ENCODE peak calls at places on chromosomes 6 and 20, in six cellular contexts. O is heart left ventricle, P is cardiac muscle cell, T is tibial nerve, R is lower lobe of right lung, K is right atrium auricular region. S is an unnamed sample. For H3K36me3, the result is how much of the 10 kb centered on the place peaks cover.

GRCh38 chr6:160198577-160199211 is 59.9 kb downstream of the SLC22A2 start:
- DNase-seq in K (no peak), P (no peak), O (no peak), R (no peak), T (no peak), S (no peak)

GRCh38 chr6:29728173-29728879 is 5.1 kb downstream of the HLA-F start:
- DNase-seq in K (no peak), P (no peak), R (no peak), T (no peak), O (no peak), S (peak)

GRCh38 chr6:46983007-46983411 is 59.1 kb downstream of the ADGRF1 start:
- DNase-seq in O (no peak), R (no peak), K (no peak), P (no peak), T (no peak), S (no peak)

GRCh38 chr20:7147220-7147601 is 379.7 kb downstream of the BMP2 start:
- DNase-seq in T (peak), O (peak), R (no peak), P (no peak), K (no peak), S (no peak)

GRCh38 chr20:60009826-60010616 is 51.8 kb downstream of the CDH26 start:
- DNase-seq in O (no peak), T (no peak), R (no peak), K (no peak), P (peak), S (no peak)

GRCh38 chr6:78243519-78243918 is 590.7 kb downstream of the MEI4 start:
- DNase-seq in P (no peak), O (no peak), T (no peak), K (no peak), R (no peak), S (no peak)

GRCh38 chr6:2979819-2980464 is 8.6 kb upstream of the SERPINB6 start:
- DNase-seq in T (no peak), O (no peak), R (no peak), P (no peak), K (no peak), S (no peak)

GRCh38 chr6:72524011-72524645 is 97.7 kb upstream of the KCNQ5 start:
- DNase-seq in R (no peak), K (no peak), O (no peak), P (no peak), T (no peak), S (no peak)

GRCh38 chr6:169846286-169847056 is 95.0 kb downstream of the ERMARD start:
- DNase-seq in T (no peak), P (no peak), O (no peak), K (no peak), R (no peak), S (no peak)

GRCh38 chr6:93721386-93722048 is 302.2 kb upstream of the EPHA7 start:
- DNase-seq in K (no peak), T (no peak), P (peak), O (no peak), R (no peak), S (no peak)

GRCh38 chr20:41169791-41170351 is 32.5 kb downstream of the PLCG1 start:
- DNase-seq in R (no peak), K (no peak), P (no peak), O (no peak), T (no peak), S (no peak)

GRCh38 chr6:108565893-108566292 is 5.2 kb downstream of the FOXO3 start:
- DNase-seq in R (no peak), O (peak), T (peak), K (peak), P (no peak), S (no peak)

GRCh38 chr6:39362487-39362865 is 40.0 kb upstream of the KCNK16 start:
- DNase-seq in O (no peak), T (no peak), R (no peak), P (no peak), K (no peak), S (no peak)

GRCh38 chr6:139133272-139133671 is 1.6 kb upstream of the HECA start:
- DNase-seq in O (no peak), K (no peak), T (no peak), P (no peak), R (no peak), S (no peak)

GRCh38 chr6:42251500-42251899 is 33.8 kb upstream of the MRPS10 start:
- DNase-seq in P (no peak), T (no peak), R (no peak), K (no peak), O (no peak), S (no peak)

GRCh38 chr6:7821426-7821825 is 89.2 kb downstream of the TXNDC5 start:
- DNase-seq in K (no peak), P (no peak), O (no peak), R (no peak), T (no peak), S (no peak)

GRCh38 chr20:23269954-23270353 is 80.6 kb upstream of the NXT1 start:
- DNase-seq in K (no peak), R (no peak), O (no peak), P (no peak), T (no peak), S (no peak)

GRCh38 chr20:31640259-31640658 is 2.5 kb downstream of the COX4I2 start:
- DNase-seq in K (no peak), P (no peak), T (no peak), O (no peak), R (no peak), S (no peak)

GRCh38 chr20:31643522-31643921 is 5.8 kb downstream of the COX4I2 start:
- DNase-seq in T (no peak), O (no peak), P (no peak), R (no peak), K (no peak), S (no peak)

GRCh38 chr20:31638816-31639215 is 1.1 kb downstream of the COX4I2 start:
- DNase-seq in O (no peak), P (no peak), R (no peak), T (no peak), K (no peak), S (no peak)

GRCh38 chr20:31642837-31643236 is 5.1 kb downstream of the COX4I2 start:
- DNase-seq in P (no peak), R (no peak), T (no peak), O (no peak), K (no peak), S (no peak)

DNA sequence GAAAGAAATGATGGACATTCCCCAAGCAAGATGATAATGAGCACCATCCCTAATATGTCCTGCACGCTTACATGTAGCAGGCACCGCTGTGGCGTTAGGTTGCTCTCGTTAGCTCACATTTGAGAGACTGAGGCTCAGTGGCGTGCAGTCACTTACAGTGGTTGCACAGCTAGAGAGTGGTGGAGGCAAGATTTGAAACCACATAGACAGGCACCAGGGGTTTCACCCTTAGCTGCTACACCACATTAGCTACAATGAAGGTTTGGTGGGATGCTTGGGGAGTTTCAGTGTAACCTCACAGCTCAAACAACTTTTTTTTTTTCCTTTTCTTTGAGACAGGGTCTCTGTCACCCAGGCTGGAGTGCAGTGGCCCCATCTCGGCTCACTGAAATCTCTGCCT is 3.7 kb downstream of the COX4I2 start:
- DNase-seq in P (no peak), R (no peak), O (no peak), T (no peak), K (no peak), S (no peak)
- H3K27ac ChIP-seq in P (no peak), R (no peak), O (no peak), T (no peak), K (no peak), S (no peak)

GRCh38 chr20:34090645-34091044 is 21.4 kb downstream of the EIF2S2 start:
- DNase-seq in O (no peak), P (no peak), K (no peak), R (no peak), T (no peak), S (no peak)

GRCh38 chr20:34091637-34092200 is 20.3 kb downstream of the EIF2S2 start:
- DNase-seq in O (no peak), R (no peak), T (no peak), K (no peak), P (no peak), S (no peak)

GRCh38 chr20:34089655-34090324 is 22.3 kb downstream of the EIF2S2 start:
- DNase-seq in P (peak), K (no peak), O (peak), T (no peak), R (no peak), S (no peak)

GRCh38 chr20:34088305-34088870 is 23.7 kb downstream of the EIF2S2 start:
- DNase-seq in K (no peak), T (no peak), R (no peak), P (no peak), O (no peak), S (no peak)

GRCh38 chr20:34088871-34089479 is 23.1 kb downstream of the EIF2S2 start:
- DNase-seq in K (no peak), O (no peak), R (no peak), T (no peak), P (no peak), S (no peak)
- H3K36me3 ChIP-seq in K (half or more), O (under half), R (half or more), T (under half), P (under half), S (half or more)

GRCh38 chr6:79536615-79536968 is 638 bp downstream of the LCA5 start:
- DNase-seq in T (peak), R (peak), P (no peak), K (peak), O (peak), S (no peak)

GRCh38 chr6:79543411-79543810 is 6.2 kb upstream of the LCA5 start:
- DNase-seq in P (no peak), K (no peak), R (no peak), O (no peak), T (no peak), S (no peak)

GRCh38 chr6:79536969-79537747 is at the start of gene LCA5:
- DNase-seq in T (peak), O (peak), K (peak), P (peak), R (peak), S (peak)

GRCh38 chr6:79543886-79544285 is 6.7 kb upstream of the LCA5 start:
- DNase-seq in P (no peak), K (no peak), T (no peak), R (no peak), O (no peak), S (no peak)

GRCh38 chr6:79538481-79538971 is 1.3 kb upstream of the LCA5 start:
- DNase-seq in O (no peak), T (no peak), K (no peak), R (no peak), P (no peak), S (no peak)
- H3K4me3 ChIP-seq in O (peak), T (no peak), K (peak), R (peak), P (peak), S (no peak)

GRCh38 chr20:20782221-20782620 is 69.8 kb upstream of the RALGAPA2 start:
- DNase-seq in P (no peak), K (no peak), T (no peak), R (no peak), O (peak), S (no peak)

GRCh38 chr20:20785226-20785625 is 72.8 kb upstream of the RALGAPA2 start:
- DNase-seq in T (no peak), O (no peak), R (no peak), K (no peak), P (no peak), S (no peak)

GRCh38 chr20:20782747-20783146 is 70.3 kb upstream of the RALGAPA2 start:
- DNase-seq in P (no peak), O (no peak), R (no peak), K (no peak), T (no peak), S (no peak)

GRCh38 chr20:20780127-20780822 is 67.8 kb upstream of the RALGAPA2 start:
- DNase-seq in T (peak), R (peak), K (peak), P (no peak), O (peak), S (no peak)

GRCh38 chr20:20781029-20781428 is 68.6 kb upstream of the RALGAPA2 start:
- DNase-seq in T (no peak), P (no peak), K (no peak), O (no peak), R (no peak), S (no peak)
- H3K27ac ChIP-seq in T (no peak), P (no peak), K (peak), O (no peak), R (peak), S (no peak)

GRCh38 chr6:35059606-35060355 is 81.4 kb downstream of the TCP11 start:
- DNase-seq in K (no peak), P (no peak), O (no peak), R (no peak), T (no peak), S (no peak)

GRCh38 chr6:35058041-35058675 is 83.0 kb downstream of the TCP11 start:
- DNase-seq in R (no peak), T (no peak), P (peak), O (peak), K (no peak), S (no peak)

GRCh38 chr6:35057449-35058030 is 83.6 kb downstream of the TCP11 start:
- DNase-seq in K (no peak), O (peak), R (no peak), T (no peak), P (no peak), S (no peak)

GRCh38 chr6:35056952-35057351 is 84.2 kb downstream of the TCP11 start:
- DNase-seq in P (no peak), O (peak), R (no peak), T (no peak), K (no peak), S (no peak)

GRCh38 chr6:35058827-35059522 is 82.2 kb downstream of the TCP11 start:
- DNase-seq in R (no peak), T (no peak), O (no peak), P (no peak), K (no peak), S (no peak)
- H3K36me3 ChIP-seq in R (half or more), T (under half), O (under half), P (under half), K (half or more), S (under half)

GRCh38 chr6:75493400-75494064 is at the start of gene FILIP1:
- DNase-seq in P (peak), R (peak), T (peak), O (peak), K (peak), S (no peak)
- H3K4me3 ChIP-seq in P (peak), R (peak), T (peak), O (peak), K (peak), S (no peak)

GRCh38 chr6:15359335-15359862 is 113.5 kb downstream of the JARID2 start:
- DNase-seq in R (no peak), K (no peak), P (peak), T (no peak), O (no peak), S (no peak)
- H3K27ac ChIP-seq in R (no peak), K (peak), P (peak), T (no peak), O (no peak), S (no peak)

S was measured in CD4-positive, alpha-beta memory T cell.